ENCODE peak calls at places on chromosomes 3 and 15, in four cellular contexts. O is ovary, Z is sigmoid colon, V is body of pancreas. J is an unnamed sample.
A peak's percentile ranks its signal among the peaks of the same experiment; 100 is the strongest.

GRCh38 chr15:98169551-98169950 is 209.0 kb downstream of the ARRDC4 start:
- DNase-seq in O (no peak), Z (no peak), V (no peak), J (no peak)

GRCh38 chr15:42091753-42092665 is 2.4 kb downstream of the PLA2G4D start:
- DNase-seq in O (no peak), Z (no peak), V (no peak), J (no peak)

GRCh38 chr3:187211532-187212274 is 14.4 kb downstream of the RTP1 start:
- DNase-seq in O (no peak), Z (no peak), V (no peak), J (no peak)

GRCh38 chr3:60086811-60087210 is 1037.0 kb upstream of the CFAP20DC start:
- DNase-seq in O (no peak), Z (no peak), V (no peak), J (no peak)

GRCh38 chr3:107369791-107370190 is 7.4 kb upstream of the CCDC54 start:
- DNase-seq in O (no peak), Z (no peak), V (no peak), J (no peak)

GRCh38 chr3:16452265-16452664 is 61.2 kb downstream of the RFTN1 start:
- DNase-seq in O (no peak), Z (no peak), V (no peak), J (no peak)

GRCh38 chr15:31216210-31216911 is 110.3 kb upstream of the KLF13 start:
- DNase-seq in O (peak; percentile 78), Z (peak; percentile 95), V (peak; percentile 78), J (peak; percentile 82)

GRCh38 chr3:112030911-112031310 is 3.6 kb upstream of the TMPRSS7 start:
- DNase-seq in O (no peak), Z (no peak), V (no peak), J (no peak)

GRCh38 chr3:89851974-89852621 is 744.7 kb downstream of the EPHA3 start:
- DNase-seq in O (no peak), Z (no peak), V (peak; percentile 19), J (no peak)

GRCh38 chr3:50532062-50532705 is 28.8 kb upstream of the CACNA2D2 start:
- DNase-seq in O (no peak), Z (no peak), V (no peak), J (no peak)

GRCh38 chr15:59501531-59502113 is 63.6 kb downstream of the FAM81A start:
- DNase-seq in O (no peak), Z (no peak), V (peak; percentile 31), J (peak; percentile 57)

GRCh38 chr3:116929534-116930222 is 220.1 kb downstream of the TUSC7 start:
- DNase-seq in O (no peak), Z (no peak), V (no peak), J (peak; percentile 5)

GRCh38 chr3:46593979-46594378 is 18.3 kb upstream of the FAM240A start:
- DNase-seq in O (no peak), Z (no peak), V (no peak), J (no peak)

DNA sequence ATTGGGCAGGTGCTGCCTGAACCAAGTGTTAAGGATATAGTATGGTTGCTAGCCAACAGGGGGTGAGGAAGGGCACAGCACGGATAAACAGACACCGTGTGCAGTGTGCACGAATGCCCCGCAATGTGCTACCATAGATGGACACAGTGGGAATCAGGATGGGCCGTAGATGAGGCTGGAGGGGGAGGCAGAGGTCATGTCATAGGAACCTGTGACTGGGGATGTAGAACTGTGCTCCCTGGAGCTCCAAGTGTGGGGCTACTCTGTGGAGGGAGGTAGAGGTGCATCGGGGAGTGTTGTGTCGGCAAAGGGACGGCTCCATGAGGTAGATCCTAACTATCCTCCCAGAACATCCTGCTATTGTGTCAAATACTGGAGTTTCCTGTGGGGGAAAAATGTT is 102.5 kb downstream of the TNIK start:
- DNase-seq in O (no peak), Z (no peak), V (no peak), J (no peak)
- H3K27ac ChIP-seq in O (no peak overlapping the region), Z (no peak overlapping the region), V (no peak overlapping the region), J (no peak overlapping the region)

GRCh38 chr3:127616836-127617605 is 12.0 kb upstream of the PODXL2 start:
- DNase-seq in O (no peak), Z (no peak), V (no peak), J (no peak)
- TF ChIP-seq POLR2A in O (no peak), Z (no peak), V (no peak), J (no peak)

DNA sequence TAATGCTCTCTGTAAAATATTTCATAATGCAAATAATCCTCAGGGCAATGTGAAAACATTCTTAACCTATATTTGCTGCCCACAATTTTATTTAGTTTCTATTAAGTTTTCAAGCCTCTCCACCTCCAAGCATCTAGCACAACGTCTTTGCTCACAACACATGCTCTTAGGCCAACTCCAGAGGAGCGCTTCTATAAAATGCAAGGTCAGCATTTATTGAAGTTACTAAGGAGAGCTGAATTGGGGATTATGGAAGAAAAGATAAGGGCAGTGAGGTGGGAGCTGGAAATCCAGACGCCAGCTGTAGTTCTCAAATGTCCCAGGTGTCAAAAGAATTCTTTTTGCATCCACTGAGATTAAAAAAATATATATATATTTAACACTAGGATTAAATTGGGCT is 996 bp downstream of the RABL3 start:
- DNase-seq in O (no peak), Z (no peak), V (no peak), J (no peak)
- H3K4me3 ChIP-seq in O (peak overlapping the region; percentile 90), Z (no peak overlapping the region), V (no peak overlapping the region), J (no peak overlapping the region)

GRCh38 chr15:63233667-63234419 is 43.6 kb upstream of the APH1B start:
- DNase-seq in O (no peak), Z (no peak), V (no peak), J (no peak)

GRCh38 chr15:63231717-63232116 is 42.3 kb downstream of the RAB8B start:
- DNase-seq in O (no peak), Z (no peak), V (no peak), J (no peak)

GRCh38 chr15:63232943-63233342 is 43.5 kb downstream of the RAB8B start:
- DNase-seq in O (no peak), Z (peak; percentile 68), V (no peak), J (no peak)

GRCh38 chr15:63231206-63231605 is 41.8 kb downstream of the RAB8B start:
- DNase-seq in O (no peak), Z (no peak), V (no peak), J (no peak)

GRCh38 chr15:63232400-63232799 is 43.0 kb downstream of the RAB8B start:
- DNase-seq in O (no peak), Z (no peak), V (no peak), J (no peak)
- H3K27ac ChIP-seq in O (no peak overlapping the region), Z (no peak overlapping the region), V (peak overlapping the region; percentile 24), J (no peak overlapping the region)

GRCh38 chr3:26625187-26625586 is 2.6 kb downstream of the LRRC3B start:
- DNase-seq in O (no peak), Z (no peak), V (no peak), J (no peak)
- TF ChIP-seq POLR2A in O (no peak), Z (no peak), V (no peak), J (no peak)

GRCh38 chr3:42501681-42502428 is 588 bp upstream of the VIPR1 start:
- DNase-seq in O (no peak), Z (peak; percentile 68), V (peak; percentile 68), J (peak; percentile 52)

GRCh38 chr3:42503251-42503924 is 945 bp downstream of the VIPR1 start:
- DNase-seq in O (no peak), Z (peak; percentile 36), V (no peak), J (no peak)

GRCh38 chr3:42503957-42504333 is 1.5 kb downstream of the VIPR1 start:
- DNase-seq in O (no peak), Z (peak; percentile 34), V (peak; percentile 6), J (peak; percentile 10)

GRCh38 chr3:42501321-42501680 is 1.1 kb upstream of the VIPR1 start:
- DNase-seq in O (no peak), Z (no peak), V (peak; percentile 21), J (peak; percentile 50)

DNA sequence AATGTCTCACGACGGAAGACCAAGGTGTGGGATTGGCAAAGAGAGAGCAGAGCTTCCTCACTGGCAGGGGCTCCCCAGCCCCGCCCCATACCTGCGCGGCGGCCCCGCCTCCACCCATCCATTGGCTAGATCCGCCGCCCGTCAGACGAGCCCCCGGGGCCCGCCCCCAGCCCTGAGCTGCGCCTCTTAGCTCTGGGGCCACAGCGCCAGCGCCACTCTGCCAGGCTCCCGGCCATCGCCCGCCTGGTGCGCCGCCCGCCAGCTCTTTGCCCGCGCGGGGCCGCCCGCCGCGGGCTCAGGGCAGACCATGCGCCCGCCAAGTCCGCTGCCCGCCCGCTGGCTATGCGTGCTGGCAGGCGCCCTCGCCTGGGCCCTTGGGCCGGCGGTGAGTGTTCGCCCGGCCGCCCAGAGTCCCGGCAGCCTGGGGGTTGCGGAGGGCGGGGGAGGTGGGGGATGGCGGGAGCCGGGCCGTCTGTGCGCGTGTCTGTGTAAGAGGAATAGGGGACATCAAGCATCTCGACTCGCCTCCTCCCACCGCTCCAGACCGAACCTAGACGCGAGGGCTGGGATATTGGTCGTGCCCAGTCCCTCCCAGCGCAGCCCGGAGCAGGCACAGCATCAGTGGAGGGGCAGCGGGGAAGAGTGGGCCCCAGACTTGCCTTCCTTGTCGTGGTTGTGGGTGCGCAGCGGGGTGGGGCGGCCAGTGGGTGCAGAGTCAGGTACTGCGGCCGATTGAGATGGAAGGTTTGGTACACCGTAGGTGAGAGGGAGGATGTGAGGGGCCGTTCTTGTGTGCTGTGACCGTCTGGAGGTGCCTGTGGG is at the start of gene VIPR1:
- DNase-seq in O (no peak), Z (peak; percentile 71), V (peak; percentile 92), J (peak; percentile 69)
- H3K4me3 ChIP-seq in O (peak within 1 kb of the TSS; percentile 29), Z (no peak within 1 kb of the TSS), V (no peak within 1 kb of the TSS), J (no peak within 1 kb of the TSS)

GRCh38 chr15:80596521-80596976 is 98.6 kb upstream of the ABHD17C start:
- DNase-seq in O (no peak), Z (no peak), V (no peak), J (no peak)

GRCh38 chr15:80597081-80597480 is 98.0 kb upstream of the ABHD17C start:
- DNase-seq in O (no peak), Z (no peak), V (no peak), J (no peak)

GRCh38 chr15:80593486-80594055 is 101.5 kb upstream of the ABHD17C start:
- DNase-seq in O (no peak), Z (no peak), V (no peak), J (no peak)

GRCh38 chr15:80594091-80594889 is 100.8 kb upstream of the ABHD17C start:
- DNase-seq in O (no peak), Z (peak; percentile 53), V (no peak), J (no peak)

DNA sequence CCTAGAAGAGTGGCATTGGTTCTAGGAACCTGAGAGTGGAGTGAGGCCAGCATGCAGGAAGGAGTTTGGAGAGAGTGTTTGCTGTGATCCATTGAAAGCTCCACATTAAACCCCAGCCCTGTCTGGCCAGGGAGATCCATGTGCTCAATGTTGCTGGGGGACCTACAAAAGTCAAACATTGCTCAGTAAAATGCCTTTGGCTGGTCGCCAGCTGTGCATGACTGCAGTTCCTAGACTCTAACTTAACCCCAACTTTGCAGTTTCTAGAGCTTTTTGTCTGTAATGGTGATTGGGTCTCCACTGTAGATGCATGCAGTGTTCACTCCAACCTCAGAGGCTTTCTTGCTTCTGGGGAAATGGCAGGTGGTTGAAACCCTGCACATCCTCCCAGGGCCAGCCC is 99.7 kb upstream of the ABHD17C start:
- DNase-seq in O (no peak), Z (no peak), V (no peak), J (no peak)
- H3K27ac ChIP-seq in O (no peak overlapping the region), Z (no peak overlapping the region), V (no peak overlapping the region), J (no peak overlapping the region)

GRCh38 chr15:78616506-78616905 is 4.3 kb downstream of the CHRNA3 start:
- DNase-seq in O (no peak), Z (no peak), V (no peak), J (no peak)

GRCh38 chr15:78618490-78618934 is 2.3 kb downstream of the CHRNA3 start:
- DNase-seq in O (peak; percentile 82), Z (peak; percentile 96), V (peak; percentile 86), J (peak; percentile 90)

GRCh38 chr15:78619022-78619950 is 1.5 kb downstream of the CHRNA3 start:
- DNase-seq in O (no peak), Z (no peak), V (no peak), J (no peak)

GRCh38 chr15:78617131-78617915 is 3.5 kb downstream of the CHRNA3 start:
- DNase-seq in O (no peak), Z (no peak), V (no peak), J (no peak)

GRCh38 chr15:78618064-78618463 is 2.7 kb downstream of the CHRNA3 start:
- DNase-seq in O (no peak), Z (no peak), V (no peak), J (no peak)
- TF ChIP-seq POLR2A in O (no peak), Z (no peak), V (no peak), J (no peak)